ENCODE peak calls at places on chromosomes 16 and 17, in four cellular contexts. One of them, this sample, is unnamed.

GRCh38 chr16:87806246-87806607 is 40.4 kb upstream of the KLHDC4 start:
- DNase-seq in GM12878: no peak
- DNase-seq in H1: no peak
- DNase-seq in HCT116: peak
- DNase-seq in this sample: no peak

GRCh38 chr17:70405492-70406220 is 236.3 kb downstream of the KCNJ2 start:
- DNase-seq in GM12878: peak
- DNase-seq in H1: no peak
- DNase-seq in HCT116: peak
- DNase-seq in this sample: no peak

GRCh38 chr17:83162035-83162745 is 82.8 kb downstream of the METRNL start:
- DNase-seq in H1: no peak
- DNase-seq in HCT116: no peak
- DNase-seq in GM12878: no peak
- DNase-seq in this sample: no peak

GRCh38 chr16:23025692-23026305 is 123.5 kb downstream of the USP31 start:
- DNase-seq in H1: no peak
- DNase-seq in GM12878: no peak
- DNase-seq in HCT116: no peak
- DNase-seq in this sample: no peak

GRCh38 chr17:79078476-79079190 is 4.0 kb downstream of the ENGASE start:
- DNase-seq in H1: no peak
- DNase-seq in GM12878: no peak
- DNase-seq in HCT116: no peak
- DNase-seq in this sample: no peak

GRCh38 chr17:2710804-2711607 is 558 bp downstream of the CLUH start:
- DNase-seq in H1: no peak
- DNase-seq in GM12878: no peak
- DNase-seq in HCT116: no peak
- DNase-seq in this sample: no peak

GRCh38 chr17:40485851-40486512 is 15.4 kb downstream of the TNS4 start:
- DNase-seq in H1: no peak
- DNase-seq in HCT116: peak
- DNase-seq in GM12878: no peak
- DNase-seq in this sample: no peak

GRCh38 chr16:57977418-57978069 is 6.6 kb upstream of the CNGB1 start:
- DNase-seq in GM12878: no peak
- DNase-seq in HCT116: no peak
- DNase-seq in H1: no peak
- DNase-seq in this sample: no peak

GRCh38 chr16:49643429-49644142 is 212.3 kb downstream of the ZNF423 start:
- DNase-seq in HCT116: no peak
- DNase-seq in H1: no peak
- DNase-seq in GM12878: no peak
- DNase-seq in this sample: no peak

GRCh38 chr17:31580331-31581021 is 189.0 kb downstream of the RAB11FIP4 start:
- DNase-seq in HCT116: no peak
- DNase-seq in GM12878: no peak
- DNase-seq in H1: no peak
- DNase-seq in this sample: no peak

GRCh38 chr17:80043963-80044362 is 7.5 kb downstream of the CCDC40 start:
- DNase-seq in GM12878: no peak
- DNase-seq in H1: no peak
- DNase-seq in HCT116: no peak
- DNase-seq in this sample: no peak

GRCh38 chr16:660459-661183 is 7.3 kb upstream of the RHOT2 start:
- DNase-seq in HCT116: peak
- DNase-seq in GM12878: peak
- DNase-seq in H1: peak
- DNase-seq in this sample: peak
- TF ChIP-seq ZNF274 in HCT116: no peak
- TF ChIP-seq ZNF274 in GM12878: no peak
- TF ChIP-seq ZNF274 in H1: no peak
- TF ChIP-seq ZNF274 in this sample: no peak

GRCh38 chr16:51141541-51141940 is 9.5 kb downstream of the SALL1 start:
- DNase-seq in HCT116: no peak
- DNase-seq in GM12878: no peak
- DNase-seq in H1: peak
- DNase-seq in this sample: no peak

GRCh38 chr16:51146256-51146924 is 4.7 kb downstream of the SALL1 start:
- DNase-seq in HCT116: no peak
- DNase-seq in H1: peak
- DNase-seq in GM12878: no peak
- DNase-seq in this sample: no peak

GRCh38 chr16:51147776-51148673 is 3.0 kb downstream of the SALL1 start:
- DNase-seq in H1: peak
- DNase-seq in GM12878: no peak
- DNase-seq in HCT116: no peak
- DNase-seq in this sample: no peak

GRCh38 chr16:51143166-51143565 is 7.9 kb downstream of the SALL1 start:
- DNase-seq in GM12878: no peak
- DNase-seq in HCT116: no peak
- DNase-seq in H1: no peak
- DNase-seq in this sample: no peak

DNA sequence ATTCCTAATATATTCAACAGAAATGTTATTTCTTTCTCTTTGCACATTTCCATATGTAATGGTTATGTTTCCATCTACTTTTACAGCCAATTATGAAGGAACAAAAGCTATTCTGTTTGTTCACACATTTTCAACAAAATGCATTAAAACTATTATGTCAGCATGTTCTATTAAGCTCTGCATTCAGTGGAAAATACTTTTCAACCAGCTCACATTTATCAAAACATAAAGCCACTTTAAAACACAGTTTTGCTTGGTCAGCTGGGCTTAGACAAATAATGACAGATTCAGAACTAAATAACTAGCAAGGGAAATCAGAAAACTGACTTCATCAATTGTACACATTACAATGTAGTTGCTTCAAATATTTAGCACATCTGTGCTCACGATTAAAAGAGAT is 6.9 kb downstream of the SALL1 start:
- DNase-seq in H1: no peak
- DNase-seq in HCT116: no peak
- DNase-seq in GM12878: no peak
- DNase-seq in this sample: no peak
- H3K9ac ChIP-seq in H1: no peak
- H3K9ac ChIP-seq in HCT116: no peak
- H3K9ac ChIP-seq in GM12878: no peak
- H3K9ac ChIP-seq in this sample: no peak

GRCh38 chr17:3884188-3884587 is 8.7 kb downstream of the CAMKK1 start:
- DNase-seq in HCT116: no peak
- DNase-seq in GM12878: no peak
- DNase-seq in H1: no peak
- DNase-seq in this sample: no peak

GRCh38 chr17:3885271-3885670 is 7.6 kb downstream of the CAMKK1 start:
- DNase-seq in GM12878: no peak
- DNase-seq in HCT116: no peak
- DNase-seq in H1: no peak
- DNase-seq in this sample: no peak

GRCh38 chr17:3887394-3887793 is 5.5 kb downstream of the CAMKK1 start:
- DNase-seq in GM12878: no peak
- DNase-seq in H1: no peak
- DNase-seq in HCT116: no peak
- DNase-seq in this sample: no peak

GRCh38 chr17:3886776-3887175 is 6.1 kb downstream of the CAMKK1 start:
- DNase-seq in HCT116: no peak
- DNase-seq in H1: no peak
- DNase-seq in GM12878: no peak
- DNase-seq in this sample: no peak

GRCh38 chr17:3885970-3886369 is 6.9 kb downstream of the CAMKK1 start:
- DNase-seq in H1: no peak
- DNase-seq in GM12878: no peak
- DNase-seq in HCT116: no peak
- DNase-seq in this sample: no peak
- TF ChIP-seq ZNF274 in H1: no peak
- TF ChIP-seq ZNF274 in GM12878: no peak
- TF ChIP-seq ZNF274 in HCT116: no peak
- TF ChIP-seq ZNF274 in this sample: no peak

GRCh38 chr17:77570565-77570898 is 388.0 kb upstream of the TNRC6C start:
- DNase-seq in H1: no peak
- DNase-seq in GM12878: no peak
- DNase-seq in HCT116: no peak
- DNase-seq in this sample: no peak

GRCh38 chr17:77569846-77570564 is 388.5 kb upstream of the TNRC6C start:
- DNase-seq in GM12878: no peak
- DNase-seq in HCT116: no peak
- DNase-seq in H1: no peak
- DNase-seq in this sample: no peak

GRCh38 chr17:77572065-77572601 is 386.4 kb upstream of the TNRC6C start:
- DNase-seq in HCT116: no peak
- DNase-seq in GM12878: no peak
- DNase-seq in H1: peak
- DNase-seq in this sample: no peak

GRCh38 chr17:77571562-77571981 is 386.9 kb upstream of the TNRC6C start:
- DNase-seq in HCT116: no peak
- DNase-seq in GM12878: no peak
- DNase-seq in H1: no peak
- DNase-seq in this sample: no peak

DNA sequence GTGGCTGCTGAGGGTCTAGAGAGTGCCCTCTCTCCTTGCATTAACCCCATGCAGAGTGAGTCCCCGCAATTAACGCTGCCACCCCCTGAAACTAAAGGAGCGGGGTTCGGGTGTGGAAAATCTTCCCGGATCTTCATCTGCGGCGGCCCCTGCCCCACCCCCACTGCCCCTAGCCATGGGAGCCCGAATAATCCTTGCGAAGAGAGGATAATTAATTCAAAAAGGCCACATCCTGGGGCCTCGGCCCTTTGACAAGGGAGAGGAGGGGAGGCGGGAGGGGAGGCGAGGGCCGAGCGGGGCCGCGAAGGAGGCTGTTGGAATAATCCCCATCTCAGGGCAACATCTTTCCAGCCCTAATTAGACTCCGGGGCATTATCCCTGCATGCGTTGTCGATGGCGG is 387.4 kb upstream of the TNRC6C start:
- DNase-seq in HCT116: no peak
- DNase-seq in GM12878: no peak
- DNase-seq in H1: no peak
- DNase-seq in this sample: no peak
- H3K9ac ChIP-seq in HCT116: no peak
- H3K9ac ChIP-seq in GM12878: no peak
- H3K9ac ChIP-seq in H1: no peak
- H3K9ac ChIP-seq in this sample: peak

DNA sequence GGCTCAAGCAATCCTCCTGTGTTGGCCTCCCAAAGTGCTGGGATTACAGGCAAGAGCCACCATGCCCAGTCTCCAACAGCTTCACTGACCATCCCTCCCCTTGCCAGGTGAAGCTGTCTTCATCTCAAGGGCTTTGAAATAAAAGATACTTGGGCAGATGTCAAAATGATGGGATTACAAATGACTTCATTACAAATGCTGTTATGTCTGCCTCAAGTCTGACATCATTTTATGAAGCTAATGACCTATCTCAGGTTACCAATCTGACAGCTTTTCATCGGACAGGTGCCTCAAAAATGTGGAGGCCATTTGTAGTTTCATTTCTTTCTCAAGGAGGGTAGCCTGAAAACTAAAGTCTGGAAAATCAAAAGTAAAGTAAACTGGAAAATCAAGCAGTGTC is 323.7 kb upstream of the TBX2 start:
- DNase-seq in H1: no peak
- DNase-seq in HCT116: no peak
- DNase-seq in GM12878: no peak
- DNase-seq in this sample: no peak
- TF ChIP-seq ZNF274 in H1: no peak
- TF ChIP-seq ZNF274 in HCT116: no peak
- TF ChIP-seq ZNF274 in GM12878: no peak
- TF ChIP-seq ZNF274 in this sample: no peak

GRCh38 chr17:75271955-75272847 is 1.2 kb upstream of the MIF4GD start:
- DNase-seq in HCT116: no peak
- DNase-seq in H1: no peak
- DNase-seq in GM12878: no peak
- DNase-seq in this sample: no peak

GRCh38 chr17:75270966-75271232 is at the start of gene MIF4GD:
- DNase-seq in GM12878: no peak
- DNase-seq in HCT116: no peak
- DNase-seq in H1: no peak
- DNase-seq in this sample: no peak

GRCh38 chr17:75271233-75271954 is 363 bp upstream of the MIF4GD start:
- DNase-seq in H1: peak
- DNase-seq in HCT116: no peak
- DNase-seq in GM12878: no peak
- DNase-seq in this sample: no peak

GRCh38 chr17:75273968-75274708 is 3.1 kb upstream of the MIF4GD start:
- DNase-seq in H1: no peak
- DNase-seq in GM12878: no peak
- DNase-seq in HCT116: no peak
- DNase-seq in this sample: no peak

DNA sequence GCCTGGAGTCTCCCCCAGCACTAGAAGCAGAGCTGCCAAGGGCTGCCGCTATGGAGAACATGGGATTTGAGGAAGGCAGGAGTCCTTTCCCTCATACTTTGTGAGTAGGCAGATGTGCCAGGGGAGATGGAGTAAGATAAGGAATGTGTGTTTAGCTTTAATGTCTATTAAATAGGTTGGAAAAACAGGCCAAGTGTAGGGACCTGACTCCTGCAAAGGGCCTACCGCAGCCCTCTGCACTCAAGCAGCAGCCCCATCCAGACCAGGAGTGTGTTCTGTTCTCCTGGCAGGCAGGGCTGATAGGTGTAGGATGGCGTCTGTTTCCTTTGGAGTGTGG is 1.8 kb upstream of the MIF4GD start:
- DNase-seq in HCT116: no peak
- DNase-seq in GM12878: no peak
- DNase-seq in H1: no peak
- DNase-seq in this sample: no peak
- H3K9ac ChIP-seq in HCT116: no peak
- H3K9ac ChIP-seq in GM12878: peak
- H3K9ac ChIP-seq in H1: no peak
- H3K9ac ChIP-seq in this sample: no peak

GRCh38 chr17:65047939-65048338 is 8.6 kb downstream of the GNA13 start:
- DNase-seq in H1: no peak
- DNase-seq in GM12878: no peak
- DNase-seq in HCT116: no peak
- DNase-seq in this sample: no peak
- TF ChIP-seq ZNF274 in H1: no peak
- TF ChIP-seq ZNF274 in GM12878: no peak
- TF ChIP-seq ZNF274 in HCT116: no peak
- TF ChIP-seq ZNF274 in this sample: no peak

DNA sequence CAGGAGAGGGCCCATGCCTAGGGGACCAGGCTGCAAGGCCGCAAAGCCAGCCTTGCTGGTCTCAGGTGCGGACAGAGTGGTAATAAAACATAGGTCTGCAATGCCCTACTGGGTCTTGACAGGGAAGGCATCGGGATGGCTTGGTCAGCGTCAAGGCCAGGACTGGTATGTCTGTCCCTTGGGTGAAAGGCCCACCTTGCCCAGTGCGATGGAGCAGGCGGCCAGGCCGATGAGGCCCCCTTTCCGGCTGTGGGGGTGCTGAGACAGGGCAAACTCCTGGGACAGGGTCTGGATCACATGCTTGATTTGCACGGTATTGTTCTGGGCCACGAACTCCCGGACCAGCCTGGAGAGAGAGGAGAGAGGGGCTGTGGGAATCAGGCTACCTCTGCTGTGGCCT is 14.9 kb downstream of the VAC14 start:
- DNase-seq in GM12878: no peak
- DNase-seq in H1: no peak
- DNase-seq in HCT116: no peak
- DNase-seq in this sample: no peak
- H3K9ac ChIP-seq in GM12878: no peak
- H3K9ac ChIP-seq in H1: no peak
- H3K9ac ChIP-seq in HCT116: no peak
- H3K9ac ChIP-seq in this sample: no peak

This sample was measured in NT2/D1.